ENCODE peak calls at places on chromosomes 16 and 17, in six cellular contexts. K, C, L, I, P and X are unnamed samples.

GRCh38 chr17:36128411-36128978 is 24.9 kb downstream of the CCL4 start:
- DNase-seq in K (no peak), C (no peak), L (no peak), I (no peak), P (no peak), X (no peak)

GRCh38 chr16:79272141-79272577 is 328.4 kb downstream of the MAF start:
- DNase-seq in K (no peak), C (no peak), L (no peak), I (no peak), P (no peak), X (peak)

GRCh38 chr17:75001915-75002843 is 10.3 kb upstream of the MRPL58 start:
- DNase-seq in K (no peak), C (no peak), L (no peak), I (no peak), P (no peak), X (no peak)

GRCh38 chr16:11312718-11313492 is 31.8 kb upstream of the PRM1 start:
- DNase-seq in K (no peak), C (no peak), L (no peak), I (peak), P (peak), X (no peak)

GRCh38 chr17:27473748-27474609 is 17.7 kb downstream of the KSR1 start:
- DNase-seq in K (no peak), C (no peak), L (peak), I (peak), P (peak), X (peak)

GRCh38 chr16:9330036-9330545 is 238.6 kb downstream of the HAPSTR1 start:
- DNase-seq in K (no peak), C (no peak), L (no peak), I (no peak), P (no peak), X (no peak)

GRCh38 chr16:47132310-47132709 is 11.4 kb downstream of the NETO2 start:
- DNase-seq in K (no peak), C (no peak), L (peak), I (no peak), P (no peak), X (no peak)

GRCh38 chr16:67965668-67966548 is 2.5 kb downstream of the SLC12A4 start:
- DNase-seq in K (no peak), C (no peak), L (no peak), I (no peak), P (no peak), X (no peak)

GRCh38 chr17:79666111-79666510 is 55.3 kb upstream of the RBFOX3 start:
- DNase-seq in K (no peak), C (no peak), L (no peak), I (no peak), P (peak), X (no peak)
- H3K27ac ChIP-seq in K (no peak), C (no peak), L (no peak), I (no peak), P (peak), X (no peak)

DNA sequence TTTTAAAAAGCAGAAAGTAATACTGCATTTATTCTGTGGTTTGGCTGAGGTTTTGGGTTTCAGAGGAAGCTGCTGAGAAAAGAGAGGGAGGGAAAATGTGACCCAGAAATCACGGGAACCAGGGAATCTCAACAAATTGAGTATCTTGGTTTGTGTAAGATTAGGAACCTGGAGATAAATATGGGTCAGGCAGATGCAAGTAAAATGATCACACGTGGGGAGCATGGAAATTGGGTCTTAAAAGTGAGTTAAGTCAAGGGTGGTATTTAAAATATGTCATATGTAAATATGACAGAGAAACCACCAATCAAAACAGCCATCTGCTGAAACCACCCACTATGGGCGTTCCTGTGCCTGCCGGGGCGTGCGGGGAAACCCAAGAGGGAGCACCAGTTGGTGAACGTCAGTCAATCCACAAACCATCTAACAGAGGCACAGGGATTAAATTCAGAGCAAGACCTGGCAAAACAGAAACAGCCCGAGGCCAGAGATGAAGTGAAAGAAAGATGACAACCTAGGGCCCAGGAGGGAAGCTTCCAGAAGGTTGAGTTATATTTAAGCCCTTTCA is 33.4 kb downstream of the CDH13 start:
- DNase-seq in K (no peak), C (no peak), L (no peak), I (no peak), P (no peak), X (no peak)
- H3K27ac ChIP-seq in K (peak), C (no peak), L (no peak), I (no peak), P (no peak), X (no peak)

DNA sequence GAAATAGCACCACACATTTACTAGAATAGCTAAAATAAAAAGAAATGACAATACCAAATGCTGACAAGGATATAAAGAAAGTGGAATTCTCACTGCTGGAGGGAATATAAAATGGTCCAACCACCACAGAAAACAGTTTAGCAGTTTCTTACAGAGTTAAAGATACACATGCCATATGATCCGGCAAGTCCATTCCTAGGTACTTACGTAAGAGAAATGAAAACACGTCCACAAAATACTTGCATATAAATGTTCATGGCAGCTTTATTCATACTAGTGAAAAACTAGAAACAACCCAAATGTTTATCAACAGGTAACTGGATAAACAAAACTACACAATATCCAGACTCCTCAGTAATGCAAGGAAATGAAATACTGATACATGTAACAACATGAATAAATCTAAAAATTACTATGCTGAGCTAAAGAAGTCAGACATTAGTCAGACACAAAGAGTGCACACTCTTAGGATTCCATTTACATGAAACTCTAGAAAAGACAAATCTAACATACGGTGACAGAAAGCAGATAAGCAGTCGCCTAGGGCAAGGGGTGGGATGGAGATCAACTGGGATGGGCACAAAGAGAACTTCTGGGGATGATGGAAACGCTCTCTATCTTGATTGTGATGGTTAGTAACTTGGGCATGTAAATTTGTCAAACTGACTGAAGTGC is 76.4 kb downstream of the SMG6 start:
- DNase-seq in K (no peak), C (no peak), L (no peak), I (no peak), P (no peak), X (no peak)
- H3K27ac ChIP-seq in K (no peak), C (no peak), L (no peak), I (no peak), P (peak), X (no peak)

GRCh38 chr16:3068486-3068885 is 3.0 kb downstream of the IL32 start:
- DNase-seq in K (no peak), C (no peak), L (no peak), I (no peak), P (no peak), X (no peak)
- H3K27ac ChIP-seq in K (no peak), C (no peak), L (no peak), I (peak), P (no peak), X (peak)

GRCh38 chr16:381788-382717 is at the start of gene PGAP6:
- DNase-seq in K (no peak), C (no peak), L (peak), I (peak), P (peak), X (peak)
- H3K27ac ChIP-seq in K (no peak), C (peak), L (peak), I (peak), P (peak), X (peak)